ENCODE peak calls at places on chromosomes 11 and 22, in six cellular contexts. W is psoas muscle, V is lower lobe of right lung, P is SK-N-SH, D is Caco-2, G is astrocyte. E is an unnamed sample.

GRCh38 chr22:20957691-20958440 is 9.2 kb upstream of the AIFM3 start:
- DNase-seq in W (peak; percentile 66), V (peak; percentile 69), P (peak; percentile 25), D (peak; percentile 66), G (no peak), E (no peak)

GRCh38 chr11:66936326-66936725 is 21.9 kb downstream of the PC start:
- DNase-seq in W (no peak), V (no peak), P (no peak), D (peak; percentile 65), G (peak; percentile 94), E (no peak)

GRCh38 chr11:44893250-44894216 is 57.1 kb downstream of the TP53I11 start:
- DNase-seq in W (peak; percentile 68), V (no peak), P (peak; percentile 84), D (no peak), G (no peak), E (no peak)

GRCh38 chr22:19675428-19675827 is 38.9 kb upstream of the SEPTIN5 start:
- DNase-seq in W (no peak), V (no peak), P (no peak), D (no peak), G (no peak), E (no peak)

GRCh38 chr11:110086892-110087309 is 6.3 kb upstream of the ZC3H12C start:
- DNase-seq in W (no peak), V (no peak), P (no peak), D (no peak), G (no peak), E (peak; percentile 70)

GRCh38 chr22:19825904-19826618 is 28.6 kb downstream of the GNB1L start:
- DNase-seq in W (no peak), V (no peak), P (no peak), D (no peak), G (no peak), E (no peak)

GRCh38 chr11:11845551-11845950 is 3.8 kb downstream of the USP47 start:
- DNase-seq in W (no peak), V (no peak), P (no peak), D (no peak), G (peak; percentile 17), E (no peak)

GRCh38 chr11:2189938-2190669 is 18.5 kb upstream of the TH start:
- DNase-seq in W (no peak), V (no peak), P (no peak), D (no peak), G (no peak), E (no peak)

GRCh38 chr11:61601512-61601911 is 20.6 kb upstream of the SYT7 start:
- DNase-seq in W (no peak), V (no peak), P (no peak), D (peak; percentile 59), G (no peak), E (no peak)

GRCh38 chr22:46352691-46353386 is 17.3 kb downstream of the TRMU start:
- DNase-seq in W (peak; percentile 75), V (peak; percentile 70), P (no peak), D (no peak), G (peak; percentile 44), E (peak; percentile 69)

GRCh38 chr11:73085189-73085875 is 56.8 kb downstream of the FCHSD2 start:
- DNase-seq in W (no peak), V (no peak), P (no peak), D (no peak), G (no peak), E (no peak)

GRCh38 chr22:24567668-24568067 is 11.9 kb downstream of the SNRPD3 start:
- DNase-seq in W (no peak), V (no peak), P (no peak), D (no peak), G (no peak), E (peak; percentile 6)

GRCh38 chr11:114058871-114059277 is 637 bp upstream of the ZBTB16 start:
- DNase-seq in W (peak; percentile 75), V (peak; percentile 67), P (no peak), D (no peak), G (no peak), E (peak; percentile 69)

GRCh38 chr22:44990810-44991209 is 19.0 kb downstream of the PHF21B start:
- DNase-seq in W (no peak), V (no peak), P (no peak), D (no peak), G (no peak), E (no peak)

GRCh38 chr11:115642660-115643059 is 138.4 kb upstream of the CADM1 start:
- DNase-seq in W (no peak), V (no peak), P (no peak), D (no peak), G (no peak), E (no peak)

GRCh38 chr11:113261709-113262475 is 52.5 kb upstream of the TTC12 start:
- DNase-seq in W (no peak), V (no peak), P (no peak), D (no peak), G (peak; percentile 96), E (no peak)

GRCh38 chr22:26527574-26528465 is 15.5 kb upstream of the TFIP11 start:
- DNase-seq in W (peak; percentile 70), V (no peak), P (no peak), D (no peak), G (no peak), E (no peak)

GRCh38 chr11:10385696-10386095 is 69.4 kb upstream of the AMPD3 start:
- DNase-seq in W (peak; percentile 89), V (no peak), P (no peak), D (no peak), G (no peak), E (no peak)

GRCh38 chr22:45834241-45834640 is 142.7 kb downstream of the WNT7B start:
- DNase-seq in W (no peak), V (no peak), P (no peak), D (no peak), G (no peak), E (no peak)

GRCh38 chr11:1559103-1559951 is 12.7 kb downstream of the DUSP8 start:
- DNase-seq in W (peak; percentile 97), V (peak; percentile 92), P (peak; percentile 52), D (no peak), G (peak; percentile 57), E (peak; percentile 96)

GRCh38 chr11:114399903-114400221 is 449 bp downstream of the C11orf71 start:
- DNase-seq in W (no peak), V (peak; percentile 82), P (no peak), D (no peak), G (no peak), E (no peak)

GRCh38 chr11:68269414-68270081 is 2.2 kb downstream of the C11orf24 start:
- DNase-seq in W (no peak), V (no peak), P (no peak), D (no peak), G (peak; percentile 93), E (no peak)

GRCh38 chr11:68273056-68273738 is 1.4 kb upstream of the C11orf24 start:
- DNase-seq in W (no peak), V (no peak), P (no peak), D (no peak), G (no peak), E (no peak)

GRCh38 chr11:68271023-68271780 is 571 bp downstream of the C11orf24 start:
- DNase-seq in W (peak; percentile 75), V (peak; percentile 54), P (peak; percentile 89), D (peak; percentile 81), G (peak; percentile 77), E (peak; percentile 76)

GRCh38 chr11:68270334-68271022 is 1.3 kb downstream of the C11orf24 start:
- DNase-seq in W (no peak), V (no peak), P (no peak), D (peak; percentile 65), G (no peak), E (no peak)

DNA sequence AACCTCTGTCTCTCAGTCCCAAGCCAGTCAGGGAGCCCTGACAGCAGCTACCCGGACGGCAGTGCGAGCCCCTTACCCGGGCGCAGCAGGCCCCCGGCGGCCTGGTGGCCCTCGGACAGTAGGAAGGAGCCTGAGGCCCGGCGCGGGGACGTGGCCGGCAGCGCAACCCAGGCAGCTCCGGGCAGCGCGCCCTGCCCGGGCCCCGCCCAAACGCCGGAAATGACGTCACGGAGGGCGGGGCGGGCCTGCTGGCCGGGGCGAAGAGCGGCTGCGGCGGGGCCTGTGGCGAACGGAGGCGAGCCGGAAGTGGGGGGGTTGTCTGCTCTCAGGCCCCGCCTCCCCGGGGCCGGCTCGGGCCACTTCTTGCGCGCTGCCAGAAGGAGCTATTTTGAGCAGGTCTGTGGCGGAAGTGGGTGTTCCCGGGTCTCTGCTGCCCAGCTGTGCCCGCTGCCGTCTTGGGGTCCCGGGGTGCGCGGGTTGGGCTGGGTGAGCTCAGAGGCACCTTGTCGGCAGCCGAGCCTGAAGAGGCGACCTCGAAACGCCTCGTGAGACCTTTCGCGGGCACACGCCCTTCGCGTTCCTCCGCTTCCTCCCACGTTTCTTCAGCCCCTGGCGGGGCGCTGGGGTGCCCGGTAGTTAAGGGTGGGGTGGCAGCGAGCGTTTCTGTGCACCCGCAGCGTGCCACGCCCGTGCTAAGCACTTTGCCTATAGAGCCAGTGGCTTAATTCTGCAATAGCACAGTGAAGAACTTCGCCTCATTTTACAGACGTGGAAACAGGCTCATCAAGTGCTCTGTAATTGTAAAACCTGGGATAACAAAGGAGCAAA is at the start of gene C11orf24:
- DNase-seq in W (peak; percentile 98), V (peak; percentile 96), P (peak; percentile 100), D (peak; percentile 100), G (peak; percentile 79), E (peak; percentile 98)
- H3K4me1 ChIP-seq in W (peaks cover 25% of the 10 kb centered on the region), V (peaks cover 31% of the 10 kb centered on the region), P (peaks cover 14% of the 10 kb centered on the region), D (peaks cover 33% of the 10 kb centered on the region), G (peaks cover 18% of the 10 kb centered on the region), E (no peaks in the 10 kb centered on the region)

DNA sequence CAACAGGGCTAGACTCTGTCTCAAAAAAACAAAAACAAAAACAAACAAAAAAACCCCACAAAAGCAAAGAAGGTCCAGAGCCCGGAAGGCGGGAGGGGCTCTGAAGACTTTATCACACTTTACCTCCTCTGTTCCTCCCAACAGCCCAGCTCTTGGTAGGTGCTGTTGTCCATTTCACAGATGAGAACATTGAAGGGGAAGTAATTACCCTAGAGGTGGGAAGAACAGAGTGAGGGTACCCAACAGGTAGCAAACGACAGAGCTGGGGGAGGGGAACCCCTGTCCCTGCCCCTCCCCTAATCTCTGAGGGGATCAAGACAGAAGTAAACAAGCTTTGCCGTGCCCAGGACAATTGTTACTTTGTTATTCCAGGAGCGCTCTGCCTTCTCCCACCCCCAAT is 1.0 kb upstream of the BIK start:
- DNase-seq in W (no peak), V (no peak), P (no peak), D (no peak), G (no peak), E (no peak)
- H3K4me1 ChIP-seq in W (peaks cover 12% of the 10 kb centered on the region), V (peaks cover 19% of the 10 kb centered on the region), P (no peaks in the 10 kb centered on the region), D (peaks cover 14% of the 10 kb centered on the region), G (peaks cover 7% of the 10 kb centered on the region), E (no peaks in the 10 kb centered on the region)

GRCh38 chr11:93521086-93521485 is 22.1 kb downstream of the SMCO4 start:
- DNase-seq in W (no peak), V (no peak), P (no peak), D (no peak), G (no peak), E (no peak)

GRCh38 chr11:93525601-93526000 is 17.6 kb downstream of the SMCO4 start:
- DNase-seq in W (peak; percentile 70), V (no peak), P (no peak), D (no peak), G (peak; percentile 39), E (no peak)

GRCh38 chr11:93524173-93524536 is 19.0 kb downstream of the SMCO4 start:
- DNase-seq in W (no peak), V (no peak), P (no peak), D (no peak), G (no peak), E (no peak)

GRCh38 chr11:93524868-93525267 is 18.3 kb downstream of the SMCO4 start:
- DNase-seq in W (no peak), V (no peak), P (no peak), D (no peak), G (no peak), E (no peak)

GRCh38 chr11:93522448-93522847 is 20.7 kb downstream of the SMCO4 start:
- DNase-seq in W (no peak), V (no peak), P (no peak), D (no peak), G (no peak), E (no peak)
- H3K4me1 ChIP-seq in W (peaks cover 25% of the 10 kb centered on the region), V (peaks cover 42% of the 10 kb centered on the region), P (no peaks in the 10 kb centered on the region), D (peaks cover 10% of the 10 kb centered on the region), G (peaks cover 3% of the 10 kb centered on the region), E (peaks cover 4% of the 10 kb centered on the region)

GRCh38 chr11:19775622-19776021 is 63.0 kb downstream of the NAV2 start:
- DNase-seq in W (no peak), V (no peak), P (no peak), D (no peak), G (no peak), E (no peak)
- H3K4me1 ChIP-seq in W (no peaks in the 10 kb centered on the region), V (peaks cover 6% of the 10 kb centered on the region), P (peaks cover 7% of the 10 kb centered on the region), D (peaks cover 20% of the 10 kb centered on the region), G (peaks cover 6% of the 10 kb centered on the region), E (peaks cover 6% of the 10 kb centered on the region)

E was measured in aorta.